ENCODE peak calls at places on chromosome 12, in seven cellular contexts. V, J, K, R, F, I and Y are unnamed samples.

GRCh38 chr12:106780010-106780625 is 5.6 kb downstream of the RIC8B start:
- DNase-seq in V (peak), J (no peak), K (peak), R (no peak), F (peak), I (peak), Y (peak)

GRCh38 chr12:10941916-10942607 is 3.0 kb upstream of the TAS2R14 start:
- DNase-seq in V (peak), J (no peak), K (peak), R (peak), F (peak), I (no peak), Y (no peak)

GRCh38 chr12:111685322-111685810 is 390 bp downstream of the BRAP start:
- DNase-seq in V (no peak), J (no peak), K (peak), R (no peak), F (peak), I (no peak), Y (no peak)

GRCh38 chr12:78568326-78569020 is 296.1 kb upstream of the SYT1 start:
- DNase-seq in V (peak), J (no peak), K (no peak), R (no peak), F (peak), I (peak), Y (peak)

GRCh38 chr12:45309826-45310626 is 94.1 kb downstream of the ANO6 start:
- DNase-seq in V (peak), J (no peak), K (no peak), R (no peak), F (no peak), I (peak), Y (no peak)

GRCh38 chr12:28563286-28563685 is 373.0 kb downstream of the CCDC91 start:
- DNase-seq in V (no peak), J (no peak), K (no peak), R (no peak), F (no peak), I (no peak), Y (no peak)

GRCh38 chr12:77349703-77350102 is 284.3 kb upstream of the E2F7 start:
- DNase-seq in V (peak), J (no peak), K (peak), R (no peak), F (no peak), I (no peak), Y (no peak)

GRCh38 chr12:12976366-12976765 is 23.7 kb downstream of the HEBP1 start:
- DNase-seq in V (peak), J (peak), K (no peak), R (no peak), F (peak), I (peak), Y (peak)

GRCh38 chr12:117313906-117314305 is 47.5 kb downstream of the NOS1 start:
- DNase-seq in V (no peak), J (no peak), K (no peak), R (no peak), F (no peak), I (no peak), Y (no peak)

GRCh38 chr12:67456281-67456918 is 187.2 kb downstream of the CAND1 start:
- DNase-seq in V (peak), J (no peak), K (peak), R (no peak), F (peak), I (peak), Y (no peak)

GRCh38 chr12:74537126-74537706 is 419 bp upstream of the ATXN7L3B start:
- DNase-seq in V (peak), J (peak), K (peak), R (peak), F (peak), I (peak), Y (peak)

GRCh38 chr12:40760821-40761220 is 68.6 kb downstream of the CNTN1 start:
- DNase-seq in V (no peak), J (no peak), K (no peak), R (no peak), F (no peak), I (no peak), Y (no peak)

GRCh38 chr12:2283910-2284309 is 231.1 kb downstream of the CACNA1C start:
- DNase-seq in V (peak), J (no peak), K (peak), R (no peak), F (no peak), I (peak), Y (no peak)

GRCh38 chr12:51246254-51246853 is 7.7 kb downstream of the DAZAP2 start:
- DNase-seq in V (peak), J (no peak), K (no peak), R (no peak), F (no peak), I (peak), Y (peak)

GRCh38 chr12:14373202-14373601 is 7.7 kb downstream of the ATF7IP start:
- DNase-seq in V (peak), J (no peak), K (no peak), R (no peak), F (peak), I (peak), Y (peak)

GRCh38 chr12:78951746-78952532 is 87.4 kb downstream of the SYT1 start:
- DNase-seq in V (peak), J (no peak), K (no peak), R (no peak), F (peak), I (no peak), Y (no peak)

GRCh38 chr12:99111600-99111999 is 466.5 kb downstream of the APAF1 start:
- DNase-seq in V (no peak), J (no peak), K (no peak), R (no peak), F (peak), I (no peak), Y (no peak)

GRCh38 chr12:124512667-124513296 is 54.6 kb downstream of the NCOR2 start:
- DNase-seq in V (peak), J (peak), K (peak), R (no peak), F (peak), I (peak), Y (peak)

GRCh38 chr12:85804663-85805062 is 31.5 kb downstream of the RASSF9 start:
- DNase-seq in V (peak), J (no peak), K (no peak), R (no peak), F (no peak), I (no peak), Y (peak)

GRCh38 chr12:102298022-102298421 is 100.4 kb upstream of the PMCH start:
- DNase-seq in V (peak), J (no peak), K (no peak), R (no peak), F (no peak), I (peak), Y (no peak)

GRCh38 chr12:57891639-57892228 is 45.2 kb upstream of the CTDSP2 start:
- DNase-seq in V (no peak), J (no peak), K (no peak), R (no peak), F (no peak), I (no peak), Y (no peak)

GRCh38 chr12:20439634-20440033 is 71.3 kb downstream of the PDE3A start:
- DNase-seq in V (no peak), J (no peak), K (no peak), R (no peak), F (no peak), I (no peak), Y (no peak)

GRCh38 chr12:68067762-68068376 is 78.6 kb downstream of the IFNG-AS1 start:
- DNase-seq in V (no peak), J (peak), K (no peak), R (no peak), F (peak), I (no peak), Y (no peak)

GRCh38 chr12:24822121-24822899 is 126.6 kb downstream of the BCAT1 start:
- DNase-seq in V (peak), J (no peak), K (no peak), R (peak), F (no peak), I (peak), Y (no peak)

GRCh38 chr12:46187023-46187422 is 81.8 kb downstream of the SLC38A1 start:
- DNase-seq in V (peak), J (no peak), K (no peak), R (no peak), F (peak), I (peak), Y (no peak)

GRCh38 chr12:38921025-38921677 is 15.8 kb upstream of the CPNE8 start:
- DNase-seq in V (peak), J (peak), K (peak), R (no peak), F (peak), I (no peak), Y (peak)

GRCh38 chr12:3303410-3304136 is 187.4 kb upstream of the PRMT8 start:
- DNase-seq in V (peak), J (no peak), K (peak), R (no peak), F (peak), I (no peak), Y (no peak)

GRCh38 chr12:31832740-31833540 is 104.1 kb upstream of the AMN1 start:
- DNase-seq in V (no peak), J (no peak), K (no peak), R (peak), F (no peak), I (no peak), Y (no peak)

GRCh38 chr12:107200394-107200793 is 107.0 kb upstream of the CRY1 start:
- DNase-seq in V (peak), J (peak), K (peak), R (no peak), F (peak), I (peak), Y (no peak)

GRCh38 chr12:58242803-58243628 is 301.6 kb downstream of the ATP23 start:
- DNase-seq in V (peak), J (no peak), K (no peak), R (no peak), F (no peak), I (peak), Y (no peak)

GRCh38 chr12:128792398-128792797 is 31.4 kb downstream of the SLC15A4 start:
- DNase-seq in V (no peak), J (no peak), K (no peak), R (no peak), F (no peak), I (no peak), Y (no peak)

GRCh38 chr12:133220521-133220920 is 15.2 kb downstream of the ANHX start:
- DNase-seq in V (no peak), J (no peak), K (no peak), R (no peak), F (no peak), I (no peak), Y (no peak)

GRCh38 chr12:22672951-22673350 is 48.0 kb downstream of the ETNK1 start:
- DNase-seq in V (peak), J (no peak), K (no peak), R (no peak), F (peak), I (peak), Y (peak)

GRCh38 chr12:1527789-1528188 is 66.6 kb downstream of the FBXL14 start:
- DNase-seq in V (peak), J (no peak), K (no peak), R (no peak), F (peak), I (peak), Y (peak)

GRCh38 chr12:91333966-91334365 is 151.3 kb upstream of the DCN start:
- DNase-seq in V (no peak), J (no peak), K (no peak), R (no peak), F (no peak), I (no peak), Y (no peak)

GRCh38 chr12:14771651-14772137 is 31.6 kb downstream of the WBP11 start:
- DNase-seq in V (no peak), J (no peak), K (no peak), R (peak), F (no peak), I (no peak), Y (peak)

GRCh38 chr12:53292441-53292840 is 2.9 kb upstream of the PFDN5 start:
- DNase-seq in V (no peak), J (no peak), K (no peak), R (no peak), F (no peak), I (no peak), Y (no peak)

GRCh38 chr12:131391399-131391798 is 319.5 kb upstream of the SFSWAP start:
- DNase-seq in V (no peak), J (no peak), K (no peak), R (no peak), F (no peak), I (no peak), Y (peak)
- H3K4me2 ChIP-seq in V (no peak), J (no peak), K (no peak), R (no peak), F (no peak), I (no peak), Y (no peak)

DNA sequence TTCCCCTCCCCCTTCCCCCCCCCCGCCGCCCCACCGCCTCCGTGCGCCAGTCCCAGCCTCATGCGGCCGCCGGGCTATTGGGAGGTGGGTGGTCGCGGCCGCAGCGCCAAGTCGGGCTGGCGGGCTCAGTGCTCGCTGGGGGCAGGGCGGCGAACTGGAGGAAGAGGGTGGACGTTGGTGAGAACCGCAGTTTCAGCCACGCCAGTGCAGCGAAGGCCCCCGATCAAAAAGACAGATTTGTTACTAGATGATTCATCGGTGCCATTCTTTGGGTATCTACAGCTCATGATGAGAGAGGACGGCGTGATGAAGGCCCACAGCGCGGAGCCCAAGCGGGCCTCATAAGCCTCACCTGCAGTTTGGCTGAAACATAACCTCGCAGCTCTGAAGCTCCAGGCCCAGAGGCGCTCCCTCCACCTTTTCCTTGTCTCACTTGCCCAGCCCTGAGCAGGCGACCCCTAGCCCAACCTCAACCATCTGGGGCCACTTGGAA is 20.0 kb downstream of the SLC2A3 start:
- DNase-seq in V (peak), J (no peak), K (no peak), R (no peak), F (no peak), I (no peak), Y (peak)
- TF ChIP-seq CTCF in V (no peak), J (no peak), K (no peak), R (no peak), F (no peak), I (no peak), Y (no peak)

DNA sequence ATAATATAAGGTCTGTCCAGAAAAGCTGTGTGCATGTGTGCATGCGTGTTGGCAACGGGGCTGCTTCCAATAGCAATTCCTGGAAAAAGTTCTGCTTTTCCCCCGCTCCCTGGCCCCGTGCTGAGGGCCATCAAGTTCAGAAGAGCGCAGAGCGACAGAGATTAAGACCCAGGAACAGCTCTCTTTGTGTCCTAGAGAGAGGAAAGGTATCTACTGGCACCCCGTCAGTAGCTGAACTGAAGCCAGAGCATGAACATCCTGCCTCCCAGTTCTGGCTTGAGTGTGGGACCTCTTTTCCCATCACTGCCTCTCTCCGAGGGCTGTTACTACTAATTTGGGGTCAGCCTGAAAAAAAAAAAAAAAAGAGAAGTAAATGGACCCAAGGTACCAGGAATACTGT is 15.5 kb downstream of the HDAC7 start:
- DNase-seq in V (no peak), J (no peak), K (no peak), R (no peak), F (no peak), I (no peak), Y (no peak)
- H3K4me2 ChIP-seq in V (no peak), J (no peak), K (no peak), R (no peak), F (no peak), I (no peak), Y (no peak)

DNA sequence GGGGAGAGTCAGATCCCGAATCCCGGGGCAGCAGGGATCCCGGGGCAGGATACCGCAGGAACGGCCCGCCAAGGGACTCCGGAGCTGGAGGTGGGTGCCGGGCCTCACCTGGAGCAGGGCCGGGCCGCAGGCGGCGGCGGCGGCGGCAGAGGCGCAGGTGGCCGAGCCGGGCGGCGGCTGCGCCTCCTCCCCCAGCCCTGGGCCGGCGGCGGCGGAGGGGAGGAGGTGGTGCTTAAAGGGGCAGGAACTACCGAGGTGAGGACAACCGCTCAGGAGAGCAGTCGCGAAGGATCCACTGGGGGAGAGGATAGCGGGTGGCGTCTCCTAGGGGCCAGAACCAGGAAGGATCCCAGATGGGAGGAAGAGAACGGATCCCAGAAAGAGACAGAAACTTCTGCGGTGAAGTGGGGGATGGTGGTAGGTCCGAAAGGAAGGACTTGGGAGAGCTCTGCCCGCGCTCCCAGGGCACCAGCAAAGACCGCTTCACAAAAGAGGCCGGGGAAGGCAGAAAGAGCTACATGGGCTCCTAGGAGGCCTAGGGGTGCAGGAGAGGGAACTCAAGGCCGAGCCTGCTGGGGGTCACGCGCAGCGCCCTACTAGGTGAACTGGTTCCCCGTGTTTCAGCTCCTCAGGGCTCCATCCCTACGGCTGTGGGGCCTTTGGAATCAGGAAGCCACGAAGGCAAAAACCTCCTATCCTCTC is 4.9 kb upstream of the BAZ2A start:
- DNase-seq in V (peak), J (peak), K (peak), R (no peak), F (peak), I (peak), Y (peak)
- TF ChIP-seq CTCF in V (peak), J (peak), K (peak), R (peak), F (peak), I (peak), Y (peak)